ENCODE peak calls at places on chromosomes 12 and 14, in eight cellular contexts. M is tibial nerve, C is astrocyte, K is neural crest cell, B is AG09309, S is IMR-90, L is cardiac fibroblast, G is Calu3. F is an unnamed sample.

GRCh38 chr12:13187399-13187798 is 9.1 kb upstream of the EMP1 start:
- DNase-seq in B (no peak), G (no peak), C (peak; percentile 79), M (no peak), L (no peak), S (peak; percentile 88), K (no peak), F (no peak)

GRCh38 chr12:46452061-46452615 is 79.6 kb upstream of the SLC38A2 start:
- DNase-seq in M (no peak), K (no peak), L (no peak), G (no peak), S (peak; percentile 62), C (peak; percentile 67), B (no peak), F (no peak)

GRCh38 chr14:37056473-37056872 is 115.9 kb downstream of the SLC25A21 start:
- DNase-seq in L (no peak), S (peak; percentile 71), C (peak; percentile 84), G (no peak), M (no peak), K (no peak), B (no peak), F (no peak)

GRCh38 chr12:64318605-64319004 is 72.0 kb downstream of the C12orf56 start:
- DNase-seq in S (peak; percentile 4), B (no peak), M (no peak), G (no peak), L (peak; percentile 66), C (no peak), K (peak; percentile 3), F (no peak)

GRCh38 chr12:12088761-12089160 is 18.0 kb downstream of the BCL2L14 start:
- DNase-seq in K (no peak), S (no peak), C (no peak), B (no peak), M (no peak), G (no peak), L (no peak), F (no peak)

GRCh38 chr14:54652188-54652889 is 85.4 kb downstream of the SAMD4A start:
- DNase-seq in M (peak; percentile 85), C (peak; percentile 100), L (peak; percentile 99), B (peak; percentile 99), K (no peak), G (peak; percentile 84), S (peak; percentile 100), F (no peak)

GRCh38 chr14:74257078-74257987 is 18.1 kb downstream of the VSX2 start:
- DNase-seq in M (peak; percentile 16), B (no peak), G (peak; percentile 43), K (peak; percentile 61), L (peak; percentile 24), C (no peak), S (peak; percentile 8), F (peak; percentile 63)

GRCh38 chr12:43789941-43790340 is 16.2 kb downstream of the TWF1 start:
- DNase-seq in L (peak; percentile 19), G (no peak), S (peak; percentile 77), B (no peak), K (no peak), M (no peak), C (peak; percentile 39), F (no peak)

GRCh38 chr14:32633214-32633864 is 304.2 kb downstream of the AKAP6 start:
- DNase-seq in K (no peak), S (no peak), C (no peak), L (no peak), G (no peak), B (no peak), M (no peak), F (no peak)

GRCh38 chr14:24139272-24139934 is 2.0 kb downstream of the EMC9 start:
- DNase-seq in L (no peak), B (no peak), M (no peak), G (peak; percentile 36), S (no peak), K (no peak), C (no peak), F (no peak)

GRCh38 chr14:65258391-65258790 is 154.1 kb upstream of the FUT8 start:
- DNase-seq in C (peak; percentile 84), G (peak; percentile 48), L (peak; percentile 87), M (no peak), S (peak; percentile 79), B (no peak), K (no peak), F (no peak)

GRCh38 chr12:53736602-53737493 is 9.6 kb upstream of the CALCOCO1 start:
- DNase-seq in B (no peak), S (no peak), G (no peak), K (no peak), L (no peak), M (no peak), C (no peak), F (no peak)

GRCh38 chr12:96112733-96113132 is 77.3 kb upstream of the LTA4H start:
- DNase-seq in G (peak; percentile 36), K (no peak), C (no peak), B (no peak), M (no peak), L (no peak), S (no peak), F (no peak)

GRCh38 chr12:29551879-29552278 is 54.4 kb upstream of the OVCH1 start:
- DNase-seq in M (no peak), K (no peak), S (no peak), G (no peak), L (no peak), C (no peak), B (no peak), F (no peak)

DNA sequence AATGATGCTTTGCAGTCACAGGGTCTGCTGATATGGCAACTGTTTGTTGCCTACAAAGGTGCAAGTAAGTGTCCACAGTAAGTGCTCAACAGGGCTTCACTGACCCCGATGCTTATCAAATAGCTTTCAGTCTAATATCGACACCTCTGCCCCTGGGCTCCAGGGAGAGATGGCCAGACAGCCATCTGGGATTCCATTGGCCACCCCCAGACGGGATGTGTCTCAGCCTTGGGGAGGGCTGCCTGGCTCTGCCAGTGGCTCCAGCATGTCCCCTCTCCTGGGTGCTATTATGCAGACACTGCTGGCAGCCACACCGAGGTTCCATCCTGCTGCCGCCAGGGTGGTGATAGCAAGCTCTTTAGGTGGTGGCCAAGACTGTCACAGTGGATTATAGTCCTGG is 57.4 kb downstream of the DGLUCY start:
- DNase-seq in C (no peak), G (no peak), S (no peak), K (no peak), L (no peak), M (no peak), B (no peak), F (no peak)
- TF ChIP-seq CTCF in C (no peak), G (no peak), S (no peak), K (no peak), L (no peak), M (no peak), B (no peak), F (no peak)

DNA sequence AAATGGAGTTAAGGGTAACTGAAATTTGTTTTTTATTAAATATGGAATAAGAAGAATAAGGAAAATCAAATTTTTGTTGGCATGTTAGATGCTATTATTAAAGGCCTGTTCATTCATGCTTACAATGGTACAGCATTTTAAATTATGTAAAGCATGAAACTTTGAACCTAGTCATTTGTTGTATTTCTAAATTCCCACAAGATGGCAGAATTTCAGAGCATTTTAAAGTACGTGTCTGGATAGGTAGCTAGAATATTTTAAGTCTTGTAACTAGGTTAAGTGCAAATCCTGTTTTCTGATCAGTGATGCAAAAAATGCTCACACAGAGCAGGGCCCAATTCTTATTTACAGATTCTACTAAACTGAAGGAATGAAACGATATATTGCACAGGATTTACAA is 585.6 kb upstream of the MIS18BP1 start:
- DNase-seq in B (no peak), G (no peak), S (no peak), K (no peak), L (no peak), C (no peak), M (no peak), F (no peak)
- TF ChIP-seq CTCF in B (no peak), G (no peak), S (peak; percentile 5), K (peak; percentile 59), L (no peak), C (peak; percentile 5), M (no peak), F (no peak)

DNA sequence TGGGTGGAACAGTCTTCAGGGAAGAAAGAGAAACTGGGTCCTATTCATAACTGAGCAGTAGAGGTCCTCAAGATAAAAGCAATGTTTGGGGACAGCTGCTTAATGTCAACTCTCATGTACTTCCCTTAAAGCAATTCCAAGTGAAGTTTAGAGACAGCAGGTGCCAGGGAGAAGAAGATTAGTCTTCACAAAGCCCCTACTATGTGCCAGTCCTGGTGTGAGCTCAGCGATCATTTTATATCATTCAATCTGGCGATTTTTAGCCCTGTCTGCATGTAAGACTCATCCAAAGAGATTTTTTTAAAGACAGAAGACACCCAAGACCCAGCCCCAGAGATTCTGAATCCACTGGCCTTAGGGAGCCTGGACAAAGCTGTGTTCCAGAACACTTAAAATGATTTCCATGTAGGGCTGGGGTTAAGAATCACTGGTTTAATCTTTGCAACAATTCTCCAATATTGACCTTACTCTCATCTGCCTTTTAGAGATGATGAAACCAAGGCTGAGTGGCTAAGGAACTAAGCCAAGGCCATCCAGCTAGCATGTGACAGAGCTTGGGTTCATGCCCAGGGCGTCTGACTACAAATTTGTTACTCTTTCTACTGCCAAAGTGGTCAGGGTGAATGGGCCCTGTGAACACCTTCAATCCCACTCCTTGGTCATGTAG is 404.5 kb upstream of the TBX3 start:
- DNase-seq in G (no peak), L (peak; percentile 7), B (no peak), M (no peak), S (no peak), K (no peak), C (no peak), F (no peak)
- TF ChIP-seq CTCF in G (no peak), L (no peak), B (no peak), M (no peak), S (no peak), K (no peak), C (no peak), F (no peak)

DNA sequence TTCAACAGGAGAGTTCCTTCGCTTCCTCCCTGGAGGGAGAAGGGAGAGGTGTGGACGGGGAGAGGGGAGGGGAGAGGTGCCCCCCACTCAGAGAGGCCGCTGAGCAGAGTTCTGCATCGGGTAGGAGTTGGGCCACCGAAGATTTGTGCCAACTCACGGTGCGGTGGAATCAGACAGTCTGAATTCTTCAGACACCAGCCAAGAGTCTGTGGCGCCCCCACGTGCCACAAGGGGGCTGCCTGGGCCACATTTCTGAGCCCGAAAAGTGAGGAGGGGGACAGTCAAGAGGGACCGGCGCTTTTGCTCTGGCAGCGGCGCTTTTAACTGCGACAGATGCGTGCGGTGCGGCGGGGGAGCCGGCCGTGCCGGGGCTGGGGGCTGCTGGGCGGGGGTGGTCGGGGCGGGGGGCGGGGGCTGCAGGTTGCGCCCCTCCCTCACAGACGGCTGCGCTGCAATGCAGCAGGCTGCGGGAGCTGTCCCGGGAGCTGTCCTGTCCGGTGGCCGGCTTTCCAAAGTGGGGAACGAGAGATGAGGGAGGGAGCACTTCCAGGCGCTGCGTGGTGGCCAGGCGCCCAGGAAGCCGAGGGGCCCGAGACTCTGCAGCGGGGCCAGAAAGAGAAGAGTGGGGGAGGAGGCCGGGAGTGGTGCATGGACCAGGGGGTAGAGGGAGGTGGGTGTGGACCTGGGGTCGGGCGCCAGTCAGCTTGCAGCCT is 941 bp upstream of the RTL1 start:
- DNase-seq in S (no peak), M (no peak), L (no peak), C (no peak), K (peak; percentile 68), B (no peak), G (peak; percentile 54), F (no peak)
- TF ChIP-seq CTCF in S (peak; percentile 37), M (no peak), L (peak; percentile 2), C (no peak), K (peak; percentile 69), B (peak; percentile 30), G (no peak), F (no peak)